ENCODE peak calls at places on chromosomes 13 and 19, in seven cellular contexts. H, Y, X, P, T, U and J are unnamed samples.

GRCh38 chr19:18119243-18120105 is 21.9 kb downstream of the MAST3 start:
- DNase-seq in H (no peak), X (no peak), T (no peak), Y (no peak), P (no peak), U (no peak), J (no peak)

GRCh38 chr19:29385191-29385795 is 140.5 kb upstream of the VSTM2B start:
- DNase-seq in P (no peak), Y (no peak), H (no peak), X (no peak), U (no peak), T (no peak), J (no peak)

GRCh38 chr13:66462187-66462586 is 767.9 kb downstream of the PCDH9 start:
- DNase-seq in X (no peak), U (no peak), T (no peak), H (no peak), Y (no peak), P (no peak), J (no peak)

GRCh38 chr19:1379961-1380489 is 3.7 kb upstream of the NDUFS7 start:
- DNase-seq in X (no peak), T (no peak), Y (no peak), U (no peak), H (no peak), P (no peak), J (no peak)

GRCh38 chr19:277131-277530 is 14.1 kb downstream of the PLPP2 start:
- DNase-seq in T (no peak), U (no peak), Y (no peak), H (no peak), P (no peak), X (no peak), J (no peak)

GRCh38 chr13:97766749-97767148 is 186.7 kb upstream of the IPO5 start:
- DNase-seq in H (no peak), Y (no peak), P (no peak), T (no peak), X (no peak), U (no peak), J (no peak)

GRCh38 chr13:71030789-71031188 is 836.2 kb downstream of the DACH1 start:
- DNase-seq in P (no peak), Y (no peak), T (no peak), U (no peak), X (no peak), H (no peak), J (no peak)

GRCh38 chr19:9883764-9884163 is 48.6 kb downstream of the PIN1 start:
- DNase-seq in X (no peak), U (no peak), P (no peak), Y (no peak), T (no peak), H (no peak), J (no peak)

GRCh38 chr19:51387924-51388389 is at the start of gene LIM2:
- DNase-seq in U (no peak), Y (no peak), T (no peak), H (no peak), X (no peak), P (no peak), J (no peak)

GRCh38 chr13:53422415-53422814 is 393.8 kb downstream of the OLFM4 start:
- DNase-seq in T (no peak), X (no peak), Y (no peak), U (no peak), P (no peak), H (no peak), J (no peak)

GRCh38 chr13:100600461-100600860 is 11.9 kb upstream of the GGACT start:
- DNase-seq in H (no peak), Y (no peak), X (no peak), T (no peak), P (no peak), U (no peak), J (no peak)

GRCh38 chr19:16542894-16543498 is 759 bp upstream of the CHERP start:
- DNase-seq in T (no peak), P (no peak), U (no peak), Y (no peak), X (no peak), H (no peak), J (no peak)

GRCh38 chr19:3024509-3024869 is 4.6 kb downstream of the TLE2 start:
- DNase-seq in U (no peak), P (no peak), X (no peak), Y (no peak), T (no peak), H (no peak), J (no peak)

GRCh38 chr19:37413243-37414084 is 42.6 kb downstream of the ZNF527 start:
- DNase-seq in T (no peak), P (no peak), X (peak; percentile 2), H (no peak), U (no peak), Y (no peak), J (no peak)

GRCh38 chr13:31538067-31539042 is 201.0 kb upstream of the RXFP2 start:
- DNase-seq in T (no peak), X (peak; percentile 29), H (peak; percentile 45), Y (no peak), P (peak; percentile 29), U (no peak), J (no peak)

GRCh38 chr13:92074658-92075057 is 676.2 kb downstream of the GPC5 start:
- DNase-seq in X (no peak), P (no peak), T (no peak), H (no peak), Y (no peak), U (no peak), J (no peak)

GRCh38 chr13:92403606-92404005 is 823.0 kb upstream of the GPC6 start:
- DNase-seq in U (no peak), P (no peak), X (no peak), T (no peak), H (no peak), Y (no peak), J (no peak)

GRCh38 chr19:1407662-1408299 is 395 bp downstream of the DAZAP1 start:
- DNase-seq in P (no peak), U (peak; percentile 62), H (no peak), X (no peak), T (no peak), Y (no peak), J (peak; percentile 75)

GRCh38 chr19:50478901-50479715 is 2.5 kb upstream of the GARIN5A start:
- DNase-seq in T (no peak), U (no peak), Y (no peak), X (peak; percentile 25), P (no peak), H (peak; percentile 44), J (no peak)

DNA sequence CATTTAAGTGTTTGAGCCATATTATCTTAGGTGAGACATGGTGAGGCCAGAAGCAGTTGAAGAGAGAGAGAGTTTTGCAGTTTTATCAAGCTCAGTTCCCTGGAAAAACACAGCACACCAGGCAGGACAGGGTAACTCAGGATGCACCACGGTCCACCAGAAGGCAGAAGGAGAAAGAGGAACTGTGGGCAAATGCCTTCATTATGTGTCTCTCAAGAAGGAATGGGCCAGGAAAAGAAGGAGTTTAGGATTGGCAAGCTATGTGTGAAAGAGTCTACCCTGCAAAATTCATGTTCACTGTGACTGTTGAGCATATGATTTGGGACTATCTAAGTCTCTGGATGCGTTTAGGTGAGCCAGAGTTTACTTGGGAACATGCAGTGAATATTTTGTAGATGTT is 934.5 kb upstream of the MIR17HG start:
- DNase-seq in T (no peak), H (no peak), Y (no peak), U (no peak), X (no peak), P (no peak), J (no peak)
- TF ChIP-seq CTCF in T (no peak), H (no peak), Y (no peak), U (no peak), X (no peak), P (no peak), J (no peak)

DNA sequence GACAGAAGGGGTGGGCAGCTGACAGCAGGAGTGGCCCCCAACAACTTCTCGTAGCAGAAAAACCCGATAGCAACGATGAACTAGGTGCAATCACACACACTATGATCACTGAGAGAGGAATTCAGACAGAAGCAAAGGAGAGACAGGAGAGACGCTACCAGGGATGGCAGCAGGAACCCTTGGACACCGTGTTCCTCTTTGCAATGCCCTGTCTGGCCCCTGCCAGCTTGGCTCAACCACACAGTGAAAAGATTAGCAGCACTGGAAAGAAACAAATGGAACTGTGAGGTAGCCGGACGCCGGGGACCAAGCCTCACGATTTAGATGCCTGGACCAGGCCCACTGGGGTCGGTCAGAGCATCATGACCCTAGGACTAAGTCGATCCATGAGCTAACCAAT is 23.6 kb downstream of the DCAF15 start:
- DNase-seq in T (no peak), H (no peak), Y (no peak), X (no peak), U (no peak), P (no peak), J (no peak)
- H3K36me3 ChIP-seq in T (peaks cover 28% of the 10 kb centered on the region), H (peaks cover 15% of the 10 kb centered on the region), Y (peaks cover 20% of the 10 kb centered on the region), X (peaks cover 3% of the 10 kb centered on the region), U (peaks cover 37% of the 10 kb centered on the region), P (peaks cover 66% of the 10 kb centered on the region), J (no peaks in the 10 kb centered on the region)

GRCh38 chr19:56398809-56399208 is 5.3 kb upstream of the ZNF583 start:
- DNase-seq in U (no peak), X (no peak), P (no peak), H (no peak), T (no peak), Y (no peak), J (no peak)

GRCh38 chr19:56393119-56394012 is at the start of gene ZNF582:
- DNase-seq in U (peak; percentile 99), H (peak; percentile 95), P (peak; percentile 89), X (peak; percentile 96), Y (peak; percentile 89), T (peak; percentile 97), J (peak; percentile 96)
- H3K9me3 ChIP-seq in U (peaks cover 54% of the 10 kb centered on the region), H (peaks cover 4% of the 10 kb centered on the region), P (peaks cover 4% of the 10 kb centered on the region), X (no peaks in the 10 kb centered on the region), Y (no peaks in the 10 kb centered on the region), T (no peaks in the 10 kb centered on the region), J (peaks cover 42% of the 10 kb centered on the region)

DNA sequence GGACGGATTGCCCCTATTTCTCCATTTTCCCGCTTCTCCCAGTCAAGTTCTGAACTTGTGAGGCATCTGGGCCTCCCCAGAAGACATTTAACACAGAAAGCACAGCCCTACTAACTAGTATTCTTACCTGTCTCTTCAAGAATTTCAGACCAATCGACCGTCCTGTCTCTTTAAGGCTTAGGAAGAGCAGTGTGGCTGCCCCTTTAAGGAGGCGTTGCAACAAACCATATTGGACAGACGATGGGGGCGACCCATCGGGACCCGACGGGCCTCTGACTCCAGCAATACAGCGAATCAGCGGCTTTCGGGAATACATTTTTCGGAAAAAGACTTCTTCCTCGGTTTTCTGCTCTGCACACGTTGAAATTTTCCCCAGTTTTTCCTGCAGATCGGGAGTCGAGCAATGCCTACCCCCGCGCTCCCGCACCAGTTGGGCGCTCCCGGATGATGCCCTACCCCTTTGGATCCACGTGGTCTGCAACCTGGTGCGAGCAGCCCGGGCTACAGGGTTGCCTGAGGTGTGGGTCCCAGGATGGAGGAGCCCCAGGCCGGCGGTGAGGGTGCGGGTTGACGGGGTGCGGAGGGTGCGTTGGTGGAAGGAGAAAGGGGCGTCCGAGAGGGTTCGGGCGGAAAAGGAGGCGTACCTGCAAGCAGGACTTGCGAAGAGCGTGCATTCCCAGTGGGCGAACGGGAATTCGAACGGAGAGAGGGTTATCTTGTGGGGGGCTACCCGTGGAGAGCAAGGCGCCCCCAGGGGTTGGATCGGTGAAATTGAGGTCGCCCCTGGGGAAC is at the start of gene POLR1G:
- DNase-seq in Y (no peak), U (peak; percentile 85), P (peak; percentile 78), T (peak; percentile 78), H (peak; percentile 75), X (peak; percentile 86), J (peak; percentile 85)
- TF ChIP-seq CTCF in Y (no peak), U (no peak), P (no peak), T (no peak), H (no peak), X (no peak), J (no peak)